ENCODE peak calls at places on chromosomes 16 and 17, in six cellular contexts. D is WTC11, J is HepG2, X is K562, E is H1, T is GM12878. N is an unnamed sample.

GRCh38 chr17:30961213-30962188 is 9.3 kb upstream of the RNF135 start:
- DNase-seq in D (no peak), J (no peak), X (no peak), E (no peak), T (peak), N (peak)

GRCh38 chr16:87366288-87366687 is 17.3 kb downstream of the FBXO31 start:
- DNase-seq in D (no peak), J (no peak), X (no peak), E (no peak), T (no peak), N (no peak)

GRCh38 chr16:61798741-61799140 is 237.5 kb downstream of the CDH8 start:
- DNase-seq in D (no peak), J (no peak), X (no peak), E (no peak), T (no peak), N (no peak)

GRCh38 chr17:14833201-14833773 is 431.8 kb downstream of the PMP22 start:
- DNase-seq in D (no peak), J (no peak), X (no peak), E (no peak), T (no peak), N (no peak)

GRCh38 chr16:73019456-73020362 is 28.2 kb downstream of the ZFHX3 start:
- DNase-seq in D (no peak), J (no peak), X (no peak), E (no peak), T (no peak), N (no peak)

GRCh38 chr17:46037722-46038255 is 38.7 kb downstream of the STH start:
- DNase-seq in D (no peak), J (no peak), X (no peak), E (no peak), T (no peak), N (no peak)

GRCh38 chr16:88473666-88474534 is 20.8 kb downstream of the ZFPM1 start:
- DNase-seq in D (no peak), J (no peak), X (peak), E (no peak), T (no peak), N (no peak)

GRCh38 chr17:1391577-1391976 is 8.4 kb downstream of the YWHAE start:
- DNase-seq in D (no peak), J (no peak), X (no peak), E (no peak), T (no peak), N (no peak)

GRCh38 chr17:2982854-2983636 is 80.4 kb downstream of the OR1D5 start:
- DNase-seq in D (no peak), J (no peak), X (no peak), E (no peak), T (no peak), N (no peak)

GRCh38 chr17:44360826-44361225 is 2.8 kb downstream of the FAM171A2 start:
- DNase-seq in D (peak), J (no peak), X (peak), E (no peak), T (no peak), N (peak)

GRCh38 chr17:51347851-51348584 is 87.7 kb downstream of the UTP18 start:
- DNase-seq in D (no peak), J (no peak), X (no peak), E (no peak), T (no peak), N (no peak)

GRCh38 chr17:74190154-74190553 is 13.3 kb upstream of the RPL38 start:
- DNase-seq in D (no peak), J (peak), X (peak), E (no peak), T (no peak), N (peak)

GRCh38 chr17:63774141-63774981 is at the start of gene DDX42:
- DNase-seq in D (peak), J (peak), X (peak), E (no peak), T (no peak), N (peak)

GRCh38 chr16:49340466-49340865 is 33.1 kb upstream of the C16orf78 start:
- DNase-seq in D (no peak), J (no peak), X (no peak), E (no peak), T (no peak), N (no peak)
- TF ChIP-seq CREB1 in D (no peak), J (no peak), X (no peak), E (no peak), T (no peak), N (no peak)

GRCh38 chr16:23874613-23875294 is 39.0 kb downstream of the PRKCB start:
- DNase-seq in D (no peak), J (no peak), X (no peak), E (no peak), T (no peak), N (no peak)
- TF ChIP-seq CREB1 in D (no peak), J (no peak), X (no peak), E (no peak), T (no peak), N (no peak)

GRCh38 chr16:76081936-76082335 is 195.3 kb upstream of the CNTNAP4 start:
- DNase-seq in D (no peak), J (no peak), X (no peak), E (no peak), T (no peak), N (no peak)
- TF ChIP-seq CREB1 in D (no peak), J (no peak), X (no peak), E (no peak), T (no peak), N (no peak)

DNA sequence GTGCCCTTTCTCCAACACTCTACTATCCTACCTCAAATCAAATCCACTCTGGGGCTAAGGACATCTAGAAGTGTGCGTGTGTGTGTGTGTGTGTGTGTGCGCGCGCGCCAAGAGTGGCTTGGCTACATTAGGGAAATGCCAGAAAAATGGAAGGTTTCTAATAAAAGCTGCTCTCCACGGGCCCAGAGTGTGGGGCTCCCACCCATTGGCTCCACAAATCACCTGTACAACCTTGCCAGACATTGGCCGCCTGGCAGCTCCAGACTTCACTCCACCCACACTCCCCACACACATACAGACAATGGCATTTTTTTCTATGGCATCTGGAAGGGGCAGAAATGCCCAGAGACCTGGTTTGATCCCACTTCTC is 30.3 kb upstream of the PHOSPHO1 start:
- DNase-seq in D (no peak), J (no peak), X (no peak), E (no peak), T (no peak), N (no peak)
- TF ChIP-seq CREB1 in D (no peak), J (no peak), X (no peak), E (no peak), T (no peak), N (no peak)

GRCh38 chr17:70905796-70906195 is 736.5 kb downstream of the KCNJ2 start:
- DNase-seq in D (no peak), J (no peak), X (no peak), E (no peak), T (no peak), N (no peak)

GRCh38 chr17:70901870-70902269 is 732.5 kb downstream of the KCNJ2 start:
- DNase-seq in D (no peak), J (no peak), X (no peak), E (no peak), T (no peak), N (no peak)

DNA sequence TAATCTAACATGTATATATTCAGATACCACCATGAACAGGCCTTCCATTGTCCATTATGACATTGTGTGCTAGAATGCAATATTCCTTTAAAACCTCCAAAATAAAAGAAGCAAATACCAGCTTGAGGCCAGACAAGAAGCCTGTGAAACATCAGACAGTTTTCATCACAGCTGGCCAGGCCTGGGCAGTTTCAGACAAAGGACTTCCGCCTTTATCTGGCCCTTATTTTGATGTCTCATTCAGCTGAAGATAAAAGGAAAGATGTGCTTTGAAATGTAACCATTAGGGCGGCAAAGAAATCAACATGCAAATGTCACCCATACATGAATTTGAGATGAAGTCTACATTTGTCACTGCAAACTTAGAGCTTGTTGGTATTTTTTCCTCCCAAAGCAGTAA is 737.5 kb downstream of the KCNJ2 start:
- DNase-seq in D (no peak), J (no peak), X (no peak), E (no peak), T (no peak), N (peak)
- TF ChIP-seq CREB1 in D (no peak), J (no peak), X (no peak), E (no peak), T (no peak), N (no peak)

DNA sequence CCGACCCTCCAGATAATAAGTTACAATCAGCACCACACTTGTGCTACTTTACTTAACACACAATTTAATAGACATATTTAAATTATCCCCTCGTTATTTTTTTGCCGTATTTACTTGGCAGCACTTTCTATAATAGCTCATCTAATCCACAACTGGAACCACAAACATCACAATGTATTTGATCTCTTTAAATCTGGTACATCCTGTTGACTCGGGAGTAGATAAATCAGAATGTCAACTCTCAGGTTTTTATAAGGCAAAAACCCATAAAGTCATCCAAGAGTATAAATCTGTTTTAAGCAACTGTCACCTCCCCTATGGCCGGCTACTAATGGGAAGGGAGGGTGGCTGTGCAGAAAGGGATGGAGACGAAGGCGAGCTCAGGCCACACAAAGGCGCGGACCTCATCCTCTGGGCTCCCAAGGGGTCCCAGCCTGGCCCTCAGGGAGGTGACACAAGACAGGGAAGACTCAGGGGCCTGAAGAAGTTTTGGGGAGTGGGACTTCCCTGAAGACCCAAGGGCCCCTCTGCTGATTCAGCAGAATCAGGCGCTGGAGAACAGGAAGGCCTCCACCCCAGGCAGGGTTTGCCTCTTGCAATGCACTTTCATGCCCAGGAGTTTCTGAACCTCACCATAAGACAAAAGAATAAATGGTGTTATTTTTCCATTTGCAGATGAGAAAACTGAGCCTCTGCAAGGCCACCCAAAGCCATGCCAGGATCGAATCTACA is 122.5 kb downstream of the ZNF423 start:
- DNase-seq in D (no peak), J (no peak), X (no peak), E (no peak), T (no peak), N (no peak)
- TF ChIP-seq CREB1 in D (no peak), J (no peak), X (no peak), E (no peak), T (no peak), N (no peak)

DNA sequence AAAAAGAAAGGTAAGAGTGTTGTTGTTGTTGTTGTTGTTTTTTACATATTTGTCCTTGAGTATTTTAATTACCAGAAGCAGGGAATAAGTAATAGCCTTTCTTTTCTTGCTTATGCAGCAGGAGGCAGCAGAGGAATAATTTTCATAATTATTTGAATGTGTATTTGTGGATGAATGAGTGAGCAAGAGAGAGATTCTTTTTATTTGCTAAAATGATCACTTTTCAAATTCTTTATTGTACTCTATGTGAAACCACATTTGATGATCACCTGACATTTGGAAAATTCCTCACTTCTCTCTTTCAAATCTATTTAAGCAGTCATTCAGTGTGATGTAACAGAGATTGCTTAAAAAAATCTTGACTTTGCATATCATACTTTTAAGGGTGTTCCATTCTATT is 223.6 kb downstream of the BCAS3 start:
- DNase-seq in D (no peak), J (no peak), X (no peak), E (no peak), T (no peak), N (no peak)
- TF ChIP-seq CREB1 in D (no peak), J (no peak), X (no peak), E (no peak), T (no peak), N (no peak)

DNA sequence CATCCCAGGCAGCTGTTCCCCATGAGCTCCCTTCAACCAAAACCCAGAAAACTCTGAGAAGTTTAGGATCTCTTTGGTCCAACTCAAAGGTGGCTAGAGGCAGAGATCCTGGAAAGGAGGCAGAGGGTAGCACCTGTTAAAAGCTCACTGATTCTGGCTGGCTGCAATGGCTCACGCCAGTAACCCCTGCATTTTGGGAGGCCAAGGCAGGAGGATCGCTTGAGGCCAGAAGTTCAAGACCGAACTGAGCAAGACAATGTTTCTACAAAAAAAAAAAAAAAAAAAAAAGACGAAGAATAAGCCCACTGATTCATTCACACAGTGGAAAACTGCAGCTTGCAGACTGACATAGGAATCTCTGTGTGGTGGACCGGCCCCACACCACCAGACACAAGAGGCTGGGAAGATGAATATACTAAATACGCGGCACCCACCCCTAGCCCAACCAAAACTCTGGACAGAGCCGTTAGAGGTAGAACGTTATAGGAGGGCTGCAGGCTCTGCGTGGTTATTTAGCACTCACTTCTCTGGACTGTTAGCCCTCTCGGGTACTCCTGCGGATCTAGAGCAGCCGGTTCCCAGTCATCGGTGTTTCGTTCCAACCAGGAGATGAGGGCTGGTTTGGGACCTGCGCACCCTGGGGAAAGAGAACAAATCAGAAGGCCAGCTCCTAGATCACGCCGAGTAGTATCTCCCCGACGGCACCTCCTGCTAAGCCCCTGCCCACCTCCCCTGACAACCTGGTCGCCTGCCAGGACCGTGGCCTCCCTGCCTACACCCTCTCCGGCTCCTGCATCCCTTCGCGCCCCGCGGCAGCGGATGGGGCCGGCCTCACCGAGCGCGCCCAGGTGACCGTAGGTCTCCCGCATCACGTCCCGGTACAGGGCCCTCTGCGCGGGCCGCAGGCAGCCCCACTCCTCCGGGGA is 924 bp downstream of the ZNF689 start:
- DNase-seq in D (peak), J (no peak), X (peak), E (no peak), T (no peak), N (peak)
- TF ChIP-seq CREB1 in D (no peak), J (no peak), X (no peak), E (no peak), T (no peak), N (no peak)

DNA sequence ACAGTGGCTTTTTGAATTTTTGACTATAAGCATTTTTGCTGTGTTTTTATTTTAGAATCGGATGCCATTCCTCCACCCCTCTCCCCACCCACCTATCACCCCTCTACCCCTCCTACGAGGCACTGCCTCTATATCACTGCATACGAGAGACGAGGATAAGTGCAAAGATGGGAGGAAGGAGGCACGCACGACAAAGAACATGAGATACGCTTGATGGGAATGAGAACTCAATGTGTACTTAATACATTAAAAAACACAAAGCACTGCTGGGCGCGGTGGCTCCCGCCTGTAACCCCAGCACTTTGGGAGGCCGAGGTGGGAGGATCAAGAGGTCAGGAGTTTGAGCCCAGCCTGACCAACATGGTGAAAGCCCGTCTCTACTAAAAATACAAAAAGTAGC is 8.8 kb upstream of the USP43 start:
- DNase-seq in D (no peak), J (no peak), X (no peak), E (no peak), T (no peak), N (no peak)
- TF ChIP-seq CREB1 in D (no peak), J (no peak), X (no peak), E (no peak), T (no peak), N (no peak)